ENCODE peak calls at places on chromosome 22, in five cellular contexts. U is K562, S is HepG2, V is H1, E is HCT116. Z is an unnamed sample.

GRCh38 chr22:29106839-29107238 is 34.0 kb downstream of the KREMEN1 start:
- DNase-seq in V (no peak), S (no peak), U (no peak), E (no peak), Z (no peak)

GRCh38 chr22:43796567-43796966 is 15.5 kb downstream of the EFCAB6 start:
- DNase-seq in V (no peak), S (no peak), U (no peak), E (peak; percentile 6), Z (peak; percentile 11)

GRCh38 chr22:39661842-39662676 is 91.5 kb downstream of the CACNA1I start:
- DNase-seq in E (no peak), U (peak; percentile 66), S (no peak), V (peak; percentile 71), Z (no peak)

GRCh38 chr22:41862160-41862529 is 29.2 kb downstream of the SREBF2 start:
- DNase-seq in E (no peak), S (peak; percentile 39), V (no peak), U (peak; percentile 20), Z (no peak)

GRCh38 chr22:50700387-50701075 is 27.9 kb downstream of the SHANK3 start:
- DNase-seq in U (no peak), S (peak; percentile 98), E (no peak), V (no peak), Z (no peak)

GRCh38 chr22:45284705-45285305 is at the start of gene UPK3A:
- DNase-seq in V (no peak), U (no peak), E (peak; percentile 33), S (no peak), Z (peak; percentile 77)

GRCh38 chr22:35540600-35541253 is at the start of gene RASD2:
- DNase-seq in V (no peak), U (peak; percentile 14), E (no peak), S (no peak), Z (no peak)

GRCh38 chr22:40955516-40955915 is 4.3 kb downstream of the RBX1 start:
- DNase-seq in U (no peak), E (no peak), S (no peak), V (no peak), Z (no peak)

GRCh38 chr22:44752285-44753188 is at the start of gene ARHGAP8:
- DNase-seq in U (no peak), S (no peak), V (no peak), E (no peak), Z (peak; percentile 74)

GRCh38 chr22:38953577-38954413 is 3.6 kb upstream of the APOBEC3A start:
- DNase-seq in E (no peak), S (no peak), V (no peak), U (no peak), Z (no peak)

GRCh38 chr22:45196926-45197605 is 33.3 kb downstream of the NUP50 start:
- DNase-seq in S (no peak), V (no peak), U (no peak), E (no peak), Z (no peak)

GRCh38 chr22:38973289-38974169 is 8.6 kb upstream of the APOBEC3B start:
- DNase-seq in U (peak; percentile 61), S (peak; percentile 42), E (no peak), V (peak; percentile 25), Z (no peak)

GRCh38 chr22:38177926-38178604 is 3.6 kb downstream of the PLA2G6 start:
- DNase-seq in E (peak; percentile 82), S (peak; percentile 94), V (no peak), U (peak; percentile 52), Z (no peak)

GRCh38 chr22:40232624-40233023 is 54.9 kb downstream of the TNRC6B start:
- DNase-seq in V (no peak), E (no peak), S (no peak), U (no peak), Z (no peak)

GRCh38 chr22:32649515-32650200 is 151.8 kb upstream of the TIMP3 start:
- DNase-seq in V (no peak), S (no peak), E (no peak), U (peak; percentile 76), Z (no peak)

GRCh38 chr22:41875531-41876242 is 39.2 kb downstream of the SHISA8 start:
- DNase-seq in E (no peak), S (no peak), V (no peak), U (no peak), Z (no peak)

GRCh38 chr22:42937164-42937854 is 77.6 kb downstream of the PACSIN2 start:
- DNase-seq in S (no peak), U (peak; percentile 66), E (peak; percentile 56), V (no peak), Z (no peak)

GRCh38 chr22:25002241-25002985 is 49.9 kb downstream of the KIAA1671 start:
- DNase-seq in U (no peak), S (peak; percentile 35), E (no peak), V (no peak), Z (no peak)

GRCh38 chr22:25795437-25795836 is 53.4 kb downstream of the MYO18B start:
- DNase-seq in S (no peak), E (no peak), V (no peak), U (no peak), Z (no peak)

GRCh38 chr22:48699531-48699930 is 1128.1 kb downstream of the BRD1 start:
- DNase-seq in S (no peak), E (no peak), U (no peak), V (no peak), Z (no peak)

GRCh38 chr22:27996981-27997380 is 77.9 kb upstream of the PITPNB start:
- DNase-seq in V (no peak), U (no peak), S (no peak), E (no peak), Z (no peak)
- TF ChIP-seq YY1 in V (no peak), U (no peak), S (no peak), E (no peak), Z (no peak)

GRCh38 chr22:18032455-18033101 is 8.2 kb upstream of the MICAL3 start:
- DNase-seq in V (no peak), E (peak; percentile 60), S (no peak), U (no peak), Z (no peak)
- TF ChIP-seq YY1 in V (no peak), E (no peak), S (no peak), U (no peak), Z (no peak)

DNA sequence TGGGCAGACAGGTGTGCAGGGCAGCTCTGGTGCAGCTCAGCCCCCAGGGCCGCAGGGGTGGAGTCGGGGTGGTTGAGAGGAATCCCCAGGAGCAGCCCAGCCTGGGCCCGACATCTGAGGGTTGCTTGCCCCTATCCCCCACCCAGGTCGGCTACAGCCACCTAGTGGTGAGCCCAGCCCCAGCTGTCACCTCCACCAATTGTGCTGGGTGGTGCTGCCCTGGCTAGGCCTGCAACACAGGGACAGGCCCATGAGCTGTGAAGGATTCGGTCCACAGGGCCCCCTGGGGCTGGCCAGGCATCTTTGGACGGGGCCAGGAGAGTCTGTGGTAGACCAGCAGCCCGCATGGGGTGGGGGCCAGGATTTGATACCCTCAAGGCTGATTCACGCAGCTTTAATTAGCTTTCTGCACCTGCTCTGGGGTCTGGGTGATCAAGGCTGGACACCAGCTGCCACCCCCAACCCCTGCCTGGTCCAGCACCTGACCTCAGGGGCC is 29.5 kb downstream of the RTN4R start:
- DNase-seq in V (peak; percentile 34), S (peak; percentile 41), U (peak; percentile 89), E (peak; percentile 13), Z (peak; percentile 89)
- TF ChIP-seq YY1 in V (no peak), S (no peak), U (no peak), E (no peak), Z (no peak)

GRCh38 chr22:46539169-46539568 is 1.7 kb upstream of the CELSR1 start:
- DNase-seq in U (no peak), E (no peak), S (no peak), V (no peak), Z (no peak)
- TF ChIP-seq YY1 in U (no peak), E (no peak), S (no peak), V (no peak), Z (no peak)

GRCh38 chr22:23181763-23182288 is 1.5 kb downstream of the BCR start:
- DNase-seq in E (no peak), V (no peak), S (no peak), U (peak; percentile 68), Z (no peak)

GRCh38 chr22:23182289-23183106 is 2.2 kb downstream of the BCR start:
- DNase-seq in E (no peak), V (no peak), U (peak; percentile 85), S (no peak), Z (no peak)

GRCh38 chr22:23180301-23180892 is at the start of gene BCR:
- DNase-seq in V (no peak), E (peak; percentile 34), S (no peak), U (peak; percentile 100), Z (peak; percentile 95)

GRCh38 chr22:23179381-23180294 is 671 bp upstream of the BCR start:
- DNase-seq in S (no peak), V (no peak), E (no peak), U (peak; percentile 81), Z (no peak)

GRCh38 chr22:23180893-23181762 is 819 bp downstream of the BCR start:
- DNase-seq in S (no peak), U (peak; percentile 87), V (no peak), E (no peak), Z (peak; percentile 62)
- TF ChIP-seq YY1 in S (no peak), U (no peak), V (no peak), E (no peak), Z (no peak)

DNA sequence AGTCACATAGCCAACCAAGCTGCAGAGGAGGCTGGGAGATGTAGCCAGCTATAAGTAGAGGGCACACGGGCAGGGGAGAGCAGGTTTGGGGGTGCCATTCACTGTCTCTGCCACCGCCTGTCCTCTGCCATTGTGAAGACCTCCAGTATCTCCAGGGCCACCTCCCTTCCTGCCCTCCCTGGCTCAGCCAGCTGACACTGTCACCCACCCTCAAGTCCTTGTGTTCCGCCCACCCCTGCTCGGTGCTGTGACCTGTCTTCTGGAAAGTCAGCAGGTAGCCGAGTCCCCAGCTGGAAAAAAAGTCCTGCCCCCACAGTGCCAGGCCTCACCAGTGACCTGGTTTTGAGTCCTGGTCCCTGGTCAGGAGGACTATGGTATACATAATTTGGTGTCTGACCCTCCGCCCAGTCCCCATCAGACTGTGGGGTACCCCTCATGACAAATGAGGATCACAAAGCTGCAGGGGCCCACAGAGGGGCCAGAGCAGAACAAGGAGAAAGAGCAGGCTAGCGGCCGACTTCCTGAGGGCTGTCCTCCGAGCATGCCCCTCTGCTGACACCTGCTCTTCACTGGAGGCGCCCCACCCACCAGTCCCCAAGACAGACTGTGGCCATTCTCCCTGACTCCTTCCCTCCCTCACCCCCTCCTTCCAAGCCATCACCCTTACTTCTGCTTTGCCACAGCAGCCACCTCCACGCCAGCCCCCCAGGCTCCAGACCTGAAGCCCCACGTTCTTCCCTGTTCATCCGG is 7.1 kb upstream of the IL2RB start:
- DNase-seq in E (no peak), S (no peak), U (no peak), V (no peak), Z (no peak)
- TF ChIP-seq YY1 in E (no peak), S (no peak), U (no peak), V (no peak), Z (no peak)